ENCODE peak calls at places on chromosome 1, in nine cellular contexts. One of them, this sample, is unnamed.

GRCh38 chr1:228944991-228945390 is 209.7 kb downstream of the RHOU start:
- DNase-seq in astrocyte of the hippocampus: peak; percentile 44
- DNase-seq in CD4-positive, alpha-beta memory T cell: no peak
- DNase-seq in renal cortical epithelial cell: no peak
- DNase-seq in GM12878: no peak
- DNase-seq in SHP77: no peak
- DNase-seq in NCI-H345: no peak
- DNase-seq in activated CD4-positive, alpha-beta T cell treated with anti-CD3 and anti-CD28 coated beads, Interleukin-2, amount 50 U/mL, for 4 hours: no peak
- DNase-seq in NCI-H1105: no peak
- DNase-seq in this sample: no peak

GRCh38 chr1:64923294-64923718 is 43.0 kb downstream of the JAK1 start:
- DNase-seq in SHP77: no peak
- DNase-seq in activated CD4-positive, alpha-beta T cell treated with anti-CD3 and anti-CD28 coated beads, Interleukin-2, amount 50 U/mL, for 4 hours: no peak
- DNase-seq in NCI-H1105: no peak
- DNase-seq in GM12878: no peak
- DNase-seq in CD4-positive, alpha-beta memory T cell: peak; percentile 67
- DNase-seq in astrocyte of the hippocampus: peak; percentile 69
- DNase-seq in NCI-H345: no peak
- DNase-seq in renal cortical epithelial cell: peak; percentile 78
- DNase-seq in this sample: no peak

GRCh38 chr1:157849229-157849875 is 7.7 kb upstream of the CD5L start:
- DNase-seq in activated CD4-positive, alpha-beta T cell treated with anti-CD3 and anti-CD28 coated beads, Interleukin-2, amount 50 U/mL, for 4 hours: no peak
- DNase-seq in NCI-H345: no peak
- DNase-seq in SHP77: no peak
- DNase-seq in NCI-H1105: no peak
- DNase-seq in astrocyte of the hippocampus: no peak
- DNase-seq in CD4-positive, alpha-beta memory T cell: no peak
- DNase-seq in GM12878: no peak
- DNase-seq in renal cortical epithelial cell: no peak
- DNase-seq in this sample: no peak

GRCh38 chr1:156115514-156116374 is 1.2 kb downstream of the LMNA start:
- DNase-seq in CD4-positive, alpha-beta memory T cell: no peak
- DNase-seq in renal cortical epithelial cell: peak; percentile 73
- DNase-seq in NCI-H1105: peak; percentile 13
- DNase-seq in activated CD4-positive, alpha-beta T cell treated with anti-CD3 and anti-CD28 coated beads, Interleukin-2, amount 50 U/mL, for 4 hours: no peak
- DNase-seq in SHP77: peak; percentile 62
- DNase-seq in astrocyte of the hippocampus: peak; percentile 82
- DNase-seq in GM12878: no peak
- DNase-seq in NCI-H345: peak; percentile 63
- DNase-seq in this sample: peak; percentile 66

GRCh38 chr1:115437146-115437639 is 99.1 kb upstream of the NGF start:
- DNase-seq in NCI-H1105: peak; percentile 96
- DNase-seq in renal cortical epithelial cell: no peak
- DNase-seq in NCI-H345: no peak
- DNase-seq in activated CD4-positive, alpha-beta T cell treated with anti-CD3 and anti-CD28 coated beads, Interleukin-2, amount 50 U/mL, for 4 hours: no peak
- DNase-seq in SHP77: peak; percentile 60
- DNase-seq in CD4-positive, alpha-beta memory T cell: no peak
- DNase-seq in GM12878: no peak
- DNase-seq in astrocyte of the hippocampus: no peak
- DNase-seq in this sample: no peak

GRCh38 chr1:19682257-19682656 is 17.6 kb downstream of the HTR6 start:
- DNase-seq in NCI-H345: no peak
- DNase-seq in astrocyte of the hippocampus: peak; percentile 42
- DNase-seq in renal cortical epithelial cell: peak; percentile 21
- DNase-seq in CD4-positive, alpha-beta memory T cell: no peak
- DNase-seq in SHP77: no peak
- DNase-seq in NCI-H1105: no peak
- DNase-seq in GM12878: no peak
- DNase-seq in activated CD4-positive, alpha-beta T cell treated with anti-CD3 and anti-CD28 coated beads, Interleukin-2, amount 50 U/mL, for 4 hours: no peak
- DNase-seq in this sample: no peak

GRCh38 chr1:24294757-24295371 is 24.3 kb upstream of the GRHL3 start:
- DNase-seq in activated CD4-positive, alpha-beta T cell treated with anti-CD3 and anti-CD28 coated beads, Interleukin-2, amount 50 U/mL, for 4 hours: no peak
- DNase-seq in NCI-H345: no peak
- DNase-seq in astrocyte of the hippocampus: no peak
- DNase-seq in renal cortical epithelial cell: peak; percentile 99
- DNase-seq in GM12878: no peak
- DNase-seq in NCI-H1105: no peak
- DNase-seq in SHP77: no peak
- DNase-seq in CD4-positive, alpha-beta memory T cell: no peak
- DNase-seq in this sample: peak; percentile 79

GRCh38 chr1:43997979-43998378 is 6.6 kb downstream of the CCDC24 start:
- DNase-seq in NCI-H345: no peak
- DNase-seq in astrocyte of the hippocampus: no peak
- DNase-seq in activated CD4-positive, alpha-beta T cell treated with anti-CD3 and anti-CD28 coated beads, Interleukin-2, amount 50 U/mL, for 4 hours: no peak
- DNase-seq in renal cortical epithelial cell: no peak
- DNase-seq in GM12878: no peak
- DNase-seq in CD4-positive, alpha-beta memory T cell: no peak
- DNase-seq in NCI-H1105: no peak
- DNase-seq in SHP77: no peak
- DNase-seq in this sample: peak; percentile 6

GRCh38 chr1:119316870-119317416 is 51.6 kb upstream of the HAO2 start:
- DNase-seq in GM12878: no peak
- DNase-seq in NCI-H345: no peak
- DNase-seq in renal cortical epithelial cell: no peak
- DNase-seq in NCI-H1105: no peak
- DNase-seq in CD4-positive, alpha-beta memory T cell: no peak
- DNase-seq in astrocyte of the hippocampus: no peak
- DNase-seq in SHP77: no peak
- DNase-seq in activated CD4-positive, alpha-beta T cell treated with anti-CD3 and anti-CD28 coated beads, Interleukin-2, amount 50 U/mL, for 4 hours: no peak
- DNase-seq in this sample: no peak

GRCh38 chr1:232990729-232991128 is 40.3 kb downstream of the NTPCR start:
- DNase-seq in CD4-positive, alpha-beta memory T cell: no peak
- DNase-seq in NCI-H1105: no peak
- DNase-seq in SHP77: no peak
- DNase-seq in activated CD4-positive, alpha-beta T cell treated with anti-CD3 and anti-CD28 coated beads, Interleukin-2, amount 50 U/mL, for 4 hours: no peak
- DNase-seq in GM12878: no peak
- DNase-seq in renal cortical epithelial cell: no peak
- DNase-seq in NCI-H345: no peak
- DNase-seq in astrocyte of the hippocampus: no peak
- DNase-seq in this sample: no peak

GRCh38 chr1:2132222-2133038 is 62.1 kb downstream of the FAAP20 start:
- DNase-seq in NCI-H345: no peak
- DNase-seq in NCI-H1105: peak; percentile 25
- DNase-seq in CD4-positive, alpha-beta memory T cell: peak; percentile 47
- DNase-seq in SHP77: peak; percentile 33
- DNase-seq in GM12878: no peak
- DNase-seq in activated CD4-positive, alpha-beta T cell treated with anti-CD3 and anti-CD28 coated beads, Interleukin-2, amount 50 U/mL, for 4 hours: no peak
- DNase-seq in renal cortical epithelial cell: peak; percentile 57
- DNase-seq in astrocyte of the hippocampus: peak; percentile 75
- DNase-seq in this sample: peak; percentile 67

GRCh38 chr1:93623875-93624274 is 57.8 kb downstream of the BCAR3 start:
- DNase-seq in CD4-positive, alpha-beta memory T cell: no peak
- DNase-seq in activated CD4-positive, alpha-beta T cell treated with anti-CD3 and anti-CD28 coated beads, Interleukin-2, amount 50 U/mL, for 4 hours: no peak
- DNase-seq in astrocyte of the hippocampus: peak; percentile 85
- DNase-seq in NCI-H1105: no peak
- DNase-seq in GM12878: no peak
- DNase-seq in renal cortical epithelial cell: peak; percentile 92
- DNase-seq in NCI-H345: no peak
- DNase-seq in SHP77: no peak
- DNase-seq in this sample: peak; percentile 49

GRCh38 chr1:246875041-246876026 is 56.4 kb downstream of the AHCTF1 start:
- DNase-seq in astrocyte of the hippocampus: peak; percentile 50
- DNase-seq in CD4-positive, alpha-beta memory T cell: no peak
- DNase-seq in GM12878: peak; percentile 23
- DNase-seq in NCI-H1105: no peak
- DNase-seq in NCI-H345: no peak
- DNase-seq in activated CD4-positive, alpha-beta T cell treated with anti-CD3 and anti-CD28 coated beads, Interleukin-2, amount 50 U/mL, for 4 hours: no peak
- DNase-seq in SHP77: no peak
- DNase-seq in renal cortical epithelial cell: peak; percentile 53
- DNase-seq in this sample: no peak

GRCh38 chr1:21317035-21317689 is 26.9 kb upstream of the ECE1 start:
- DNase-seq in NCI-H345: no peak
- DNase-seq in NCI-H1105: no peak
- DNase-seq in CD4-positive, alpha-beta memory T cell: no peak
- DNase-seq in renal cortical epithelial cell: no peak
- DNase-seq in activated CD4-positive, alpha-beta T cell treated with anti-CD3 and anti-CD28 coated beads, Interleukin-2, amount 50 U/mL, for 4 hours: no peak
- DNase-seq in astrocyte of the hippocampus: no peak
- DNase-seq in GM12878: no peak
- DNase-seq in SHP77: no peak
- DNase-seq in this sample: no peak

GRCh38 chr1:177119311-177119710 is 45.2 kb downstream of the ASTN1 start:
- DNase-seq in CD4-positive, alpha-beta memory T cell: no peak
- DNase-seq in NCI-H345: no peak
- DNase-seq in astrocyte of the hippocampus: no peak
- DNase-seq in NCI-H1105: peak; percentile 17
- DNase-seq in GM12878: no peak
- DNase-seq in SHP77: no peak
- DNase-seq in activated CD4-positive, alpha-beta T cell treated with anti-CD3 and anti-CD28 coated beads, Interleukin-2, amount 50 U/mL, for 4 hours: no peak
- DNase-seq in renal cortical epithelial cell: no peak
- DNase-seq in this sample: no peak

This sample was measured in PC-9.